ENCODE peak calls at places on chromosomes 13 and 19, in eight cellular contexts. S is lung, Y is endothelial cell of umbilical vein, M is MM.1S, J is tibial nerve, V is A549, O is tibial artery, D is suprapubic skin. W is an unnamed sample. For H3K4me1, the result is how much of the 10 kb centered on the place peaks cover.

GRCh38 chr13:51997641-51998330 is 13.5 kb downstream of the ATP7B start:
- DNase-seq in S (no peak), Y (no peak), M (no peak), J (no peak), V (no peak), O (no peak), D (no peak), W (no peak)

GRCh38 chr19:7783991-7784421 is 21.0 kb downstream of the CLEC4M start:
- DNase-seq in S (peak), Y (no peak), M (no peak), J (no peak), V (peak), O (no peak), D (no peak), W (no peak)

GRCh38 chr19:11554160-11554559 is 4.9 kb downstream of the ELOF1 start:
- DNase-seq in S (no peak), Y (no peak), M (no peak), J (no peak), V (no peak), O (no peak), D (no peak), W (no peak)

GRCh38 chr13:102141625-102142472 is 260.0 kb downstream of the FGF14 start:
- DNase-seq in S (no peak), Y (peak), M (peak), J (no peak), V (peak), O (no peak), D (no peak), W (no peak)

GRCh38 chr19:16736709-16737108 is 17.1 kb downstream of the NWD1 start:
- DNase-seq in S (no peak), Y (no peak), M (no peak), J (no peak), V (no peak), O (no peak), D (no peak), W (no peak)

GRCh38 chr13:78382946-78383542 is 220.3 kb downstream of the POU4F1 start:
- DNase-seq in S (no peak), Y (peak), M (no peak), J (no peak), V (no peak), O (no peak), D (no peak), W (no peak)

GRCh38 chr13:51564671-51565070 is 19.6 kb upstream of the WDFY2 start:
- DNase-seq in S (no peak), Y (no peak), M (no peak), J (no peak), V (no peak), O (no peak), D (no peak), W (no peak)

GRCh38 chr13:73578251-73578875 is 519.6 kb downstream of the KLF5 start:
- DNase-seq in S (no peak), Y (no peak), M (no peak), J (no peak), V (no peak), O (no peak), D (no peak), W (no peak)

GRCh38 chr13:102020611-102021216 is 381.1 kb downstream of the FGF14 start:
- DNase-seq in S (no peak), Y (no peak), M (no peak), J (no peak), V (no peak), O (no peak), D (no peak), W (no peak)

GRCh38 chr13:58478858-58479257 is 847.3 kb downstream of the PCDH17 start:
- DNase-seq in S (no peak), Y (no peak), M (no peak), J (no peak), V (no peak), O (no peak), D (no peak), W (no peak)

GRCh38 chr13:63044617-63045016 is 1629.0 kb upstream of the PCDH20 start:
- DNase-seq in S (no peak), Y (no peak), M (no peak), J (no peak), V (no peak), O (no peak), D (no peak), W (no peak)

GRCh38 chr19:35715355-35715809 is 2.4 kb upstream of the KMT2B start:
- DNase-seq in S (no peak), Y (no peak), M (no peak), J (no peak), V (no peak), O (no peak), D (no peak), W (no peak)

GRCh38 chr19:31641591-31641990 is 292.4 kb upstream of the TSHZ3 start:
- DNase-seq in S (no peak), Y (no peak), M (no peak), J (no peak), V (no peak), O (no peak), D (no peak), W (no peak)

GRCh38 chr13:109769275-109769674 is 17.1 kb downstream of the IRS2 start:
- DNase-seq in S (no peak), Y (no peak), M (no peak), J (no peak), V (no peak), O (no peak), D (no peak), W (no peak)

GRCh38 chr13:20492641-20493040 is 33.0 kb downstream of the CRYL1 start:
- DNase-seq in S (no peak), Y (peak), M (no peak), J (no peak), V (peak), O (no peak), D (no peak), W (peak)

GRCh38 chr13:24178847-24179845 is 18.6 kb downstream of the SPATA13 start:
- DNase-seq in S (no peak), Y (peak), M (no peak), J (no peak), V (no peak), O (no peak), D (no peak), W (no peak)

GRCh38 chr13:91567485-91568207 is 169.2 kb downstream of the GPC5 start:
- DNase-seq in S (no peak), Y (no peak), M (no peak), J (no peak), V (no peak), O (no peak), D (no peak), W (no peak)

GRCh38 chr13:24931450-24932217 is 164.3 kb upstream of the PABPC3 start:
- DNase-seq in S (no peak), Y (no peak), M (no peak), J (no peak), V (no peak), O (no peak), D (no peak), W (no peak)

GRCh38 chr19:10544242-10544752 is 593 bp downstream of the ATG4D start:
- DNase-seq in S (peak), Y (no peak), M (peak), J (no peak), V (no peak), O (no peak), D (peak), W (peak)

GRCh38 chr13:44921478-44921877 is 67.8 kb downstream of the NUFIP1 start:
- DNase-seq in S (no peak), Y (no peak), M (no peak), J (no peak), V (no peak), O (no peak), D (no peak), W (no peak)

GRCh38 chr13:44710576-44710975 is 134.4 kb upstream of the TSC22D1 start:
- DNase-seq in S (no peak), Y (peak), M (no peak), J (no peak), V (peak), O (no peak), D (no peak), W (no peak)

GRCh38 chr13:51644649-51645048 is 60.4 kb downstream of the WDFY2 start:
- DNase-seq in S (no peak), Y (peak), M (no peak), J (no peak), V (no peak), O (no peak), D (no peak), W (no peak)

GRCh38 chr13:73090116-73090811 is 31.5 kb downstream of the KLF5 start:
- DNase-seq in S (peak), Y (peak), M (peak), J (no peak), V (peak), O (no peak), D (no peak), W (peak)

GRCh38 chr13:27053902-27054595 is 117.6 kb downstream of the USP12 start:
- DNase-seq in S (no peak), Y (peak), M (no peak), J (no peak), V (no peak), O (no peak), D (no peak), W (no peak)

GRCh38 chr19:1526979-1527649 is 3.2 kb downstream of the PLK5 start:
- DNase-seq in S (no peak), Y (no peak), M (no peak), J (no peak), V (no peak), O (no peak), D (no peak), W (no peak)

GRCh38 chr19:709965-710714 is 1.4 kb downstream of the PALM start:
- DNase-seq in S (no peak), Y (no peak), M (no peak), J (peak), V (no peak), O (no peak), D (peak), W (no peak)

GRCh38 chr19:23305555-23305954 is 55.4 kb upstream of the ZNF724 start:
- DNase-seq in S (no peak), Y (no peak), M (no peak), J (no peak), V (no peak), O (no peak), D (no peak), W (no peak)

GRCh38 chr19:18262917-18263316 is 11.3 kb downstream of the IQCN start:
- DNase-seq in S (no peak), Y (no peak), M (no peak), J (no peak), V (no peak), O (no peak), D (no peak), W (no peak)

GRCh38 chr13:93248627-93249047 is 22.0 kb downstream of the GPC6 start:
- DNase-seq in S (no peak), Y (no peak), M (no peak), J (no peak), V (no peak), O (peak), D (no peak), W (peak)

GRCh38 chr19:17450264-17451075 is 2.0 kb upstream of the TMEM221 start:
- DNase-seq in S (no peak), Y (no peak), M (no peak), J (no peak), V (no peak), O (no peak), D (no peak), W (no peak)

DNA sequence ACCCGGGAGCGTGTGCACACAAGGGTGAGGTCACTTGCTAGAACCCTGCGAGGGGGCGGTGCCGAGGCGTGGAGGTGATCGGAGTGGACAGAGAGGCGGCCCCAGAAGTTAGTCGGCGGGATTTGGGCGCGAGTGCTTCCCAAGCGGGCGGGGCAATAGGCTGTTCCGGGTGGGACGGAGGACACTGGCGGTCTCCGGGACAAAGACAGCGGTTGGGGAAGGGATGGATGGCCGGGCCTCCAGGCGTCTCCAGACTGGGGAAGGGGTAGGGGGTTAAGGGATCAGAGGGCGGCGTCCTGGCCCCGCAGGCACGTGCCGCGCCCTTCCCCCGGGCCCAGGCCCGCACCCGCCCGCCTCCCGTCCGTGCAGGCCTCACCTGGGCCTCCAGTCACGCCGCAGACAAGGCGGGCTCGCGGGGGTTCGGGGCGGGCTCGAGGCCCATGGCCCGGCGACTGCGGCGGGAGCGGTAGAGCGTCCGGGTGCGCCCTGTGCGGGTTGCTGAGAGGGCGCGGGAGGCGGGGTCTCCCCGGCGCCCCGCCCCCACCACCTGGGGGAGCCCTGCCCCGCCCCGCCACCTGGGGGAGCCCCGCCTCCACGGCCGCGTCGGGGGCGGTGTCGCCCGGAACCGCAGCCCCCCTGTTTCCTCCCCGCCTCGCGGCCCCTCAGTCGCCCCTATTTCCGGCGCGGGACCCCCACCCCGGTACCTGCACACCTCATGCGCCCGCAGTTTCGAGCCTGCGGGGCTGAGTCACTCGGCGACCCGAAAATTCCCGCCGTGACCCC is at the start of gene LPAR2:
- DNase-seq in S (peak), Y (no peak), M (peak), J (no peak), V (peak), O (no peak), D (no peak), W (no peak)
- H3K4me3 ChIP-seq in S (peak), Y (peak), M (peak), J (peak), V (peak), O (peak), D (peak), W (no peak)

GRCh38 chr13:30418075-30418715 is 4.1 kb upstream of the UBE2L5 start:
- DNase-seq in S (no peak), Y (no peak), M (no peak), J (no peak), V (no peak), O (no peak), D (no peak), W (no peak)

GRCh38 chr13:30413842-30414241 is 8.5 kb upstream of the UBE2L5 start:
- DNase-seq in S (no peak), Y (no peak), M (no peak), J (no peak), V (no peak), O (no peak), D (no peak), W (no peak)

GRCh38 chr13:30415430-30416030 is 6.8 kb upstream of the UBE2L5 start:
- DNase-seq in S (no peak), Y (no peak), M (no peak), J (no peak), V (no peak), O (no peak), D (no peak), W (no peak)

GRCh38 chr13:30418886-30419459 is 3.3 kb upstream of the UBE2L5 start:
- DNase-seq in S (no peak), Y (no peak), M (no peak), J (no peak), V (no peak), O (no peak), D (no peak), W (no peak)

GRCh38 chr13:30416471-30416870 is 5.8 kb upstream of the UBE2L5 start:
- DNase-seq in S (no peak), Y (no peak), M (no peak), J (no peak), V (no peak), O (no peak), D (no peak), W (no peak)
- H3K4me1 ChIP-seq in S (under half), Y (under half), M (under half), J (under half), V (under half), O (under half), D (under half), W (under half)

GRCh38 chr19:19321143-19321577 is 531 bp downstream of the MAU2 start:
- DNase-seq in S (no peak), Y (peak), M (peak), J (no peak), V (peak), O (no peak), D (no peak), W (no peak)
- TF ChIP-seq CTCF in S (no peak), Y (no peak), M (no peak), J (no peak), V (no peak), O (no peak), D (no peak), W (no peak)

GRCh38 chr13:113548778-113549621 is 35.6 kb upstream of the TFDP1 start:
- DNase-seq in S (no peak), Y (no peak), M (no peak), J (no peak), V (no peak), O (peak), D (no peak), W (peak)
- H3K4me3 ChIP-seq in S (no peak), Y (no peak), M (no peak), J (no peak), V (no peak), O (no peak), D (no peak), W (peak)

GRCh38 chr19:38708413-38709024 is 35.8 kb downstream of the CAPN12 start:
- DNase-seq in S (no peak), Y (no peak), M (no peak), J (no peak), V (no peak), O (no peak), D (no peak), W (no peak)
- H3K4me1 ChIP-seq in S (under half), Y (under half), M (under half), J (half or more), V (half or more), O (half or more), D (half or more), W (under half)

DNA sequence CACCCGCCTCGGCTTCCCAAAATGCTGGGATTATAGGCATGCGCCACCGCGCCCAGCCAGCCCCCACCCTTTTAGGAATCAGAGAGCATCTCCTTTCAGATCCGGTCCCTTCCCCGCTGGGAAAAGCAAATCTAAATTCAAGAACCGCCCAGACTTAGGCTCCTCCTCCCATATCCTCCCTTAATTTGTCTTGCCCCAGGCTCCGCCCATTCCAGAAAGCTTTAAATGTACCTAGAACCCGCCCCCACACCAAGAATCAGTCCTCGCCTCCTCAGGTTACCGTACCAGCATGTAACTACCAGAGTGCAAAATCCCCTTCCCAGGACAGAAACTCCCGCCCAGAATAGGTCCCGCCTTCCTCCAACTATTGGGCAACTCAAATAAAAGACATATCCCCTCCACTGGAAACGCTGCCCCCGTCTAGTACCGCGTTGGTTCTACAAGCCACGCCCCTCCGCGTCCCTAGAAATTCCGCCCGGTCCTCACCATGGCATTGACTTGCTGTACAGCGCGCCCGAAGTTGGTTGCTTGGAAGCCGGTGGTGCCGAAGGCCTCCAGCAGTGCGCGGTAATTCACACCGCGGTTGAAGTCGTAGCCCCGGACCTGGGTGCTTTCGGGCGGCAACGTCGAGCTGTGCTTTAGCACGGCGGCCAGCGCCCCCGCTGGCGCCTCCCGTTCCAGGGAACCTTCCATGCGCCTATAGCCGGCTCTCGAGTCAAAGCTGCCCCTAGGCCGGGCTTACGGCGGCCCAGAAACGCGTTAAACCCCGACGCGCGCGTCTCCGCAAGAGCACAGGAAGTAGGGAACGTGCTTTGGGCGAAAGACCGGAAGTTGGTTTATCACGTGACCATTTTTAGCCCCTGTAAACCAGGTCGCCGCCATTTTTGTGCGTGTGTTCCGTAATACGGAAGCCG is at the start of gene DHPS:
- DNase-seq in S (peak), Y (peak), M (peak), J (peak), V (peak), O (peak), D (peak), W (peak)
- TF ChIP-seq CTCF in S (no peak), Y (peak), M (no peak), J (no peak), V (no peak), O (no peak), D (no peak), W (no peak)

GRCh38 chr13:112894423-112894672 is 74.7 kb upstream of the MCF2L start:
- DNase-seq in S (no peak), Y (no peak), M (no peak), J (no peak), V (no peak), O (no peak), D (no peak), W (no peak)
- H3K4me3 ChIP-seq in S (no peak), Y (peak), M (peak), J (peak), V (peak), O (peak), D (peak), W (peak)

GRCh38 chr13:30869491-30869890 is 36.6 kb upstream of the MEDAG start:
- DNase-seq in S (no peak), Y (peak), M (no peak), J (no peak), V (no peak), O (peak), D (no peak), W (no peak)
- H3K4me1 ChIP-seq in S (under half), Y (half or more), M (under half), J (under half), V (under half), O (half or more), D (half or more), W (under half)

DNA sequence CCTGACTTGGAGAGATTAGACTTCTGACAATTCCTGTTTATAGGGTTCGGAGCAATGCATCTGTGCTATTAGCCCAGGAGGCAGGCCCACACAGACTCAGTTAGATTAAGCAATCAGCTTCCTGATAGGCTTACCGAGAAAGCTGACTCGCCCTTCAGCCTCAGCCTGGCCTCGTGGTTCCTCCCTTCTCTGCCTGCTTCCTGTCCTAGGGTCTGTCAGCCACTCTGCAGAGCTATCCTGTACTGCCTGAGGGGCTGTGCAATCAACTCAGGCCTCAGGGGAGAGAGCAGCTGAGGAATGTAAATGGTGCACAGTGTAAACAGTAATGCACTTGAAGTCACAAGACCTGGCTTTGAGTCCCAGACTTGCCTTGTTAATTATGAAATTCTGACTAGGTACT is 30.7 kb downstream of the HTR2A start:
- DNase-seq in S (peak), Y (no peak), M (no peak), J (no peak), V (no peak), O (no peak), D (no peak), W (peak)
- TF ChIP-seq CTCF in S (no peak), Y (no peak), M (no peak), J (no peak), V (no peak), O (no peak), D (no peak), W (no peak)

GRCh38 chr19:42089772-42090171 is 13.8 kb downstream of the ZNF574 start:
- DNase-seq in S (no peak), Y (no peak), M (no peak), J (no peak), V (no peak), O (no peak), D (no peak), W (no peak)
- H3K4me3 ChIP-seq in S (no peak), Y (no peak), M (no peak), J (no peak), V (no peak), O (no peak), D (no peak), W (no peak)